ENCODE peak calls at places on chromosomes 16 and 17, in ten cellular contexts. K is IMR-90, C is esophagus squamous epithelium, B is tibial artery, M is SK-N-SH, Z is heart left ventricle, S is testis, T is transverse colon, H is endodermal cell, Q is esophagus muscularis mucosa. G is an unnamed sample.
A peak's percentile ranks its signal among the peaks of the same experiment; 100 is the strongest.

GRCh38 chr17:62753562-62753961 is 54.6 kb downstream of the MARCHF10 start:
- DNase-seq in T (no peak), Q (no peak), B (no peak), M (no peak), S (no peak), Z (no peak), K (no peak), C (no peak), H (peak; percentile 28), G (no peak)

GRCh38 chr16:84518804-84519341 is 14.4 kb upstream of the MEAK7 start:
- DNase-seq in C (no peak), B (no peak), S (no peak), T (peak; percentile 50), H (no peak), Z (no peak), M (no peak), Q (no peak), K (no peak), G (peak; percentile 63)

GRCh38 chr17:6011241-6011640 is 58.9 kb upstream of the WSCD1 start:
- DNase-seq in C (no peak), B (no peak), M (no peak), S (no peak), K (no peak), H (no peak), Q (no peak), Z (no peak), T (no peak), G (no peak)

GRCh38 chr17:46198233-46198632 is 5.0 kb upstream of the KANSL1 start:
- DNase-seq in M (no peak), T (no peak), K (no peak), H (no peak), B (no peak), Q (no peak), C (no peak), Z (no peak), S (no peak), G (no peak)

GRCh38 chr17:5413682-5414081 is 5.8 kb downstream of the NUP88 start:
- DNase-seq in K (peak; percentile 93), M (no peak), T (no peak), C (no peak), Q (no peak), H (no peak), S (no peak), Z (no peak), B (no peak), G (peak; percentile 29)

GRCh38 chr17:56230660-56231059 is 77.4 kb downstream of the ANKFN1 start:
- DNase-seq in B (peak; percentile 54), Z (no peak), H (no peak), T (no peak), K (no peak), C (no peak), S (no peak), Q (no peak), M (no peak), G (no peak)

GRCh38 chr17:79018045-79018695 is 5.8 kb upstream of the C1QTNF1 start:
- DNase-seq in B (no peak), Q (no peak), Z (no peak), C (no peak), K (no peak), H (peak; percentile 7), S (peak; percentile 6), T (no peak), M (no peak), G (no peak)

GRCh38 chr16:83943516-83944050 is 9.5 kb upstream of the OSGIN1 start:
- DNase-seq in T (no peak), Q (no peak), Z (no peak), K (no peak), C (no peak), B (no peak), S (no peak), H (no peak), M (no peak), G (no peak)

GRCh38 chr17:4176803-4177472 is 33.9 kb downstream of the CYB5D2 start:
- DNase-seq in K (no peak), M (no peak), H (no peak), C (no peak), B (no peak), Z (no peak), Q (no peak), S (no peak), T (no peak), G (no peak)

GRCh38 chr17:57335195-57335792 is 79.0 kb downstream of the MSI2 start:
- DNase-seq in T (no peak), K (no peak), C (no peak), Q (no peak), Z (no peak), S (no peak), M (no peak), H (no peak), B (no peak), G (no peak)

GRCh38 chr17:29345066-29345465 is 45.1 kb upstream of the TAOK1 start:
- DNase-seq in S (no peak), Q (no peak), T (no peak), K (no peak), B (no peak), M (no peak), Z (no peak), H (no peak), C (no peak), G (no peak)

GRCh38 chr17:82424001-82424862 is 5.8 kb upstream of the OGFOD3 start:
- DNase-seq in K (peak; percentile 32), Q (no peak), M (peak; percentile 73), C (no peak), B (no peak), H (peak; percentile 90), Z (no peak), T (peak; percentile 55), S (peak; percentile 88), G (peak; percentile 44)

GRCh38 chr16:15482068-15482747 is 47.8 kb downstream of the BMERB1 start:
- DNase-seq in H (peak; percentile 90), Z (no peak), C (no peak), K (peak; percentile 99), M (peak; percentile 28), Q (peak; percentile 95), B (no peak), S (no peak), T (peak; percentile 29), G (peak; percentile 65)

GRCh38 chr16:57665541-57665940 is 2.6 kb upstream of the ADGRG3 start:
- DNase-seq in B (no peak), Z (no peak), Q (no peak), C (no peak), T (no peak), M (no peak), S (no peak), K (no peak), H (no peak), G (no peak)

GRCh38 chr17:74270333-74270732 is 3.7 kb upstream of the DNAI2 start:
- DNase-seq in Z (no peak), Q (no peak), M (no peak), B (no peak), S (no peak), T (no peak), C (no peak), H (no peak), K (no peak), G (no peak)
- H3K27me3 ChIP-seq in Z (no peaks in the 10 kb centered on the region), Q (no peaks in the 10 kb centered on the region), M (no peaks in the 10 kb centered on the region), B (no peaks in the 10 kb centered on the region), S (no peaks in the 10 kb centered on the region), T (peaks cover 16% of the 10 kb centered on the region), C (no peaks in the 10 kb centered on the region), H (peaks cover 20% of the 10 kb centered on the region), K (no peaks in the 10 kb centered on the region), G (no peaks in the 10 kb centered on the region)

GRCh38 chr16:27253526-27253930 is 15.0 kb downstream of the NSMCE1 start:
- DNase-seq in Q (peak; percentile 74), B (no peak), H (no peak), C (no peak), M (no peak), Z (no peak), K (peak; percentile 92), T (no peak), S (no peak), G (no peak)

GRCh38 chr16:27252206-27252585 is 16.4 kb downstream of the NSMCE1 start:
- DNase-seq in T (no peak), K (no peak), S (no peak), Z (no peak), B (no peak), C (no peak), H (no peak), M (no peak), Q (peak; percentile 37), G (no peak)

GRCh38 chr16:27254262-27254811 is 14.2 kb downstream of the NSMCE1 start:
- DNase-seq in T (no peak), Z (no peak), C (no peak), K (no peak), B (no peak), H (no peak), S (no peak), M (no peak), Q (peak; percentile 19), G (no peak)

GRCh38 chr16:27248036-27248435 is 20.5 kb downstream of the NSMCE1 start:
- DNase-seq in M (no peak), C (no peak), K (no peak), S (no peak), H (no peak), Q (no peak), B (no peak), T (no peak), Z (no peak), G (no peak)

GRCh38 chr16:27251561-27252205 is 16.9 kb downstream of the NSMCE1 start:
- DNase-seq in C (no peak), Q (peak; percentile 7), H (peak; percentile 17), B (no peak), M (no peak), Z (no peak), K (no peak), S (no peak), T (no peak), G (no peak)
- H3K27ac ChIP-seq in C (no peak overlapping the region), Q (peak overlapping the region; percentile 86), H (no peak overlapping the region), B (no peak overlapping the region), M (no peak overlapping the region), Z (no peak overlapping the region), K (peak overlapping the region; percentile 9), S (no peak overlapping the region), T (no peak overlapping the region), G (no peak overlapping the region)

GRCh38 chr17:48244121-48244711 is 136.7 kb downstream of the SNX11 start:
- DNase-seq in M (no peak), K (peak; percentile 29), S (no peak), C (no peak), H (peak; percentile 53), T (peak; percentile 37), Q (no peak), B (no peak), Z (no peak), G (peak; percentile 44)
- H3K4me1 ChIP-seq in M (peaks cover 25% of the 10 kb centered on the region), K (peaks cover 9% of the 10 kb centered on the region), S (peaks cover 13% of the 10 kb centered on the region), C (no peaks in the 10 kb centered on the region), H (peaks cover 19% of the 10 kb centered on the region), T (peaks cover 43% of the 10 kb centered on the region), Q (peaks cover 23% of the 10 kb centered on the region), B (no peaks in the 10 kb centered on the region), Z (peaks cover 55% of the 10 kb centered on the region), G (no peaks in the 10 kb centered on the region)

DNA sequence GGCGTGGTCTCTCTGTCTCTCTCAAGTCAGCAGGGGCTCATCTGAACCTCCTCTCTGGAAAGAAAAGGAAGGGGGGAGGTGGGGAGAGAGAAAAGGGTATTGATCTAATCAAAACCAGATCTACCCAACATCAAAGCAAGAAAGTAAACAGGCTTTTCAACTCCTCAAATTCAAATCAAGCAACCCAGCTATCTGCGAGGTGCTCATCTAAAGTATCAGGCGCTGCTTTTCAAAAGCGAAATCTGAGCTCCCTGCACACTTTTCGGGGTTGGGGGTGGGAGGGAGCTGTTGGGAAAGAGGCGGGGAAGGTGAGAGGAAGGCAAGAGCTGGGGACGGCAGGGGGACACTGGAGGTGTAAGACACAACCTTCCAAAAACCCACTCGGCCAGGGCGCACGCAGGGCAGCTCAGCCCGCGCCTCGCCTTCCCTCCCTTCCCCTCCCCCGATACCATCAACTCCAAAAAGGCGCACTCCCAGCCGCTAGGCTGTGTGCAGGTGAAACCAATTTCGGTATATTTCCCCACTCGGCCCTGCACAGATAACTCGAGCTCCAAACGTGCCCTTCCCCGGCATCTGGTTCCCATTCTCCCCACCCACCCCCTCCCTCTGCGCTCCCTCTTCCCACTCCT is 2.7 kb downstream of the AXIN2 start:
- DNase-seq in H (peak; percentile 82), M (peak; percentile 64), Z (no peak), S (no peak), Q (no peak), T (no peak), K (no peak), C (no peak), B (no peak), G (peak; percentile 38)
- H3K27me3 ChIP-seq in H (no peaks in the 10 kb centered on the region), M (no peaks in the 10 kb centered on the region), Z (no peaks in the 10 kb centered on the region), S (no peaks in the 10 kb centered on the region), Q (no peaks in the 10 kb centered on the region), T (no peaks in the 10 kb centered on the region), K (peaks cover 15% of the 10 kb centered on the region), C (no peaks in the 10 kb centered on the region), B (no peaks in the 10 kb centered on the region), G (no peaks in the 10 kb centered on the region)